ENCODE peak calls at places on chromosome 1, in four cellular contexts. Y is esophagus squamous epithelium, H is esophagus muscularis mucosa, V is heart left ventricle. I is an unnamed sample.
A peak's percentile ranks its signal among the peaks of the same experiment; 100 is the strongest.

GRCh38 chr1:91129458-91129857 is 107.6 kb upstream of the ZNF644 start:
- DNase-seq in Y (no peak), H (no peak), V (no peak), I (no peak)

GRCh38 chr1:197811769-197812168 is 36.5 kb upstream of the DENND1B start:
- DNase-seq in Y (no peak), H (no peak), V (no peak), I (no peak)

GRCh38 chr1:40929145-40929544 is 50.4 kb upstream of the CTPS1 start:
- DNase-seq in Y (no peak), H (no peak), V (no peak), I (no peak)

GRCh38 chr1:240672132-240672811 is 60.3 kb upstream of the GREM2 start:
- DNase-seq in Y (no peak), H (peak; percentile 17), V (no peak), I (no peak)

GRCh38 chr1:90502696-90503095 is 214.4 kb downstream of the BARHL2 start:
- DNase-seq in Y (no peak), H (no peak), V (no peak), I (no peak)

GRCh38 chr1:219086956-219087469 is 86.7 kb upstream of the LYPLAL1 start:
- DNase-seq in Y (no peak), H (no peak), V (no peak), I (no peak)

GRCh38 chr1:35334485-35334884 is 66.0 kb downstream of the ZMYM4 start:
- DNase-seq in Y (no peak), H (no peak), V (no peak), I (no peak)

GRCh38 chr1:1629430-1630190 is 2.4 kb upstream of the MMP23B start:
- DNase-seq in Y (no peak), H (no peak), V (peak; percentile 36), I (no peak)

GRCh38 chr1:154697710-154698109 is 89.7 kb upstream of the ADAR start:
- DNase-seq in Y (no peak), H (no peak), V (no peak), I (no peak)

GRCh38 chr1:22586356-22587130 is 23.3 kb downstream of the EPHA8 start:
- DNase-seq in Y (no peak), H (no peak), V (no peak), I (no peak)

GRCh38 chr1:78651247-78651646 is 1.6 kb downstream of the IFI44 start:
- DNase-seq in Y (no peak), H (no peak), V (no peak), I (no peak)

GRCh38 chr1:154840557-154841176 is 29.4 kb downstream of the KCNN3 start:
- DNase-seq in Y (no peak), H (no peak), V (no peak), I (no peak)

GRCh38 chr1:8047112-8047511 is 21.0 kb upstream of the ERRFI1 start:
- DNase-seq in Y (no peak), H (no peak), V (no peak), I (no peak)

GRCh38 chr1:16226495-16227179 is 10.3 kb downstream of the CPLANE2 start:
- DNase-seq in Y (no peak), H (no peak), V (peak; percentile 46), I (no peak)

GRCh38 chr1:3529099-3529729 is 74.7 kb downstream of the ARHGEF16 start:
- DNase-seq in Y (no peak), H (no peak), V (peak; percentile 77), I (peak; percentile 52)
- H3K4me1 ChIP-seq in Y (peaks cover 76% of the 10 kb centered on the region), H (peaks cover 28% of the 10 kb centered on the region), V (peaks cover 17% of the 10 kb centered on the region), I (peaks cover 56% of the 10 kb centered on the region)

GRCh38 chr1:31453384-31454079 is 40.5 kb downstream of the SERINC2 start:
- DNase-seq in Y (no peak), H (no peak), V (no peak), I (no peak)
- H3K9me3 ChIP-seq in Y (no peaks in the 10 kb centered on the region), H (peaks cover 50% of the 10 kb centered on the region), V (peaks cover 42% of the 10 kb centered on the region), I (peaks cover 16% of the 10 kb centered on the region)

DNA sequence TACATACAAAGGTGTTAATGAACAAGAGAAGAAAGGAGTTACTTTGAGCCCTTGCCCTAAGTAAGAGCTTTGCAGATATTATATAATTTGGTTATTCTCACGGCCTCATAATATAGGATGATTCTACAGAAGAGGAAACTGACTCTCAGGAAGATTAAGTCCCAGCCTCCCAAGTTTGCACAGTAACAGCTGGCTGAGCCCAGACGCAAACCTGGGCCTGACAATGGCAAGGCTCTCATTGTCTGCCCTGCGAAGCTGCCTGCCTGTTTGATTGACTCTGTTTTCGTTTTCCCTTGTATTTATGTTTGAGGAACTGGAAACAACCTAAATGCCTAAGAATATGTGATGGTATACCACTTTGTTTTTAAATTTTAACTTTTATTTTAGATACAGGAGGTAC is 76.2 kb upstream of the PGBD5 start:
- DNase-seq in Y (no peak), H (peak; percentile 39), V (no peak), I (no peak)
- H3K4me1 ChIP-seq in Y (peaks cover 5% of the 10 kb centered on the region), H (no peaks in the 10 kb centered on the region), V (no peaks in the 10 kb centered on the region), I (no peaks in the 10 kb centered on the region)

GRCh38 chr1:82704393-82704792 is 903.7 kb downstream of the ADGRL2 start:
- DNase-seq in Y (no peak), H (no peak), V (no peak), I (no peak)

GRCh38 chr1:82704966-82705365 is 904.2 kb downstream of the ADGRL2 start:
- DNase-seq in Y (no peak), H (no peak), V (no peak), I (no peak)

GRCh38 chr1:82706741-82707140 is 906.0 kb downstream of the ADGRL2 start:
- DNase-seq in Y (no peak), H (no peak), V (no peak), I (no peak)
- H3K9me3 ChIP-seq in Y (no peaks in the 10 kb centered on the region), H (no peaks in the 10 kb centered on the region), V (no peaks in the 10 kb centered on the region), I (no peaks in the 10 kb centered on the region)

GRCh38 chr1:160675641-160676410 is 29.0 kb upstream of the SLAMF1 start:
- DNase-seq in Y (no peak), H (no peak), V (peak; percentile 70), I (no peak)
- H3K4me1 ChIP-seq in Y (peaks cover 30% of the 10 kb centered on the region), H (no peaks in the 10 kb centered on the region), V (no peaks in the 10 kb centered on the region), I (no peaks in the 10 kb centered on the region)

GRCh38 chr1:248592655-248593054 is 4.8 kb downstream of the OR2T10 start:
- DNase-seq in Y (no peak), H (no peak), V (no peak), I (no peak)

GRCh38 chr1:248599396-248599795 is 1.9 kb upstream of the OR2T10 start:
- DNase-seq in Y (no peak), H (no peak), V (no peak), I (no peak)

GRCh38 chr1:248593226-248593625 is 4.3 kb downstream of the OR2T10 start:
- DNase-seq in Y (no peak), H (no peak), V (no peak), I (no peak)

GRCh38 chr1:248596615-248597014 is 885 bp downstream of the OR2T10 start:
- DNase-seq in Y (no peak), H (no peak), V (no peak), I (no peak)

GRCh38 chr1:248597589-248597988 is at the start of gene OR2T10:
- DNase-seq in Y (no peak), H (no peak), V (no peak), I (no peak)
- H3K9me3 ChIP-seq in Y (no peaks in the 10 kb centered on the region), H (no peaks in the 10 kb centered on the region), V (no peaks in the 10 kb centered on the region), I (no peaks in the 10 kb centered on the region)

GRCh38 chr1:229786974-229787610 is 161.0 kb downstream of the URB2 start:
- DNase-seq in Y (no peak), H (no peak), V (no peak), I (no peak)

GRCh38 chr1:229793488-229793887 is 167.4 kb downstream of the URB2 start:
- DNase-seq in Y (no peak), H (no peak), V (no peak), I (no peak)

GRCh38 chr1:229784834-229785233 is 158.8 kb downstream of the URB2 start:
- DNase-seq in Y (no peak), H (no peak), V (no peak), I (no peak)

GRCh38 chr1:229792576-229792975 is 166.5 kb downstream of the URB2 start:
- DNase-seq in Y (no peak), H (no peak), V (no peak), I (no peak)

GRCh38 chr1:229788004-229788403 is 162.0 kb downstream of the URB2 start:
- DNase-seq in Y (no peak), H (no peak), V (no peak), I (no peak)
- H3K4me1 ChIP-seq in Y (peaks cover 19% of the 10 kb centered on the region), H (no peaks in the 10 kb centered on the region), V (no peaks in the 10 kb centered on the region), I (no peaks in the 10 kb centered on the region)

I was measured in thoracic aorta.